ENCODE peak calls at places on chromosomes 7 and 10, in ten cellular contexts. One of them, this sample, is unnamed.

GRCh38 chr7:64307254-64308018 is 6.3 kb upstream of the ZNF736 start:
- DNase-seq in GM23248: peak
- DNase-seq in PC-9: peak
- DNase-seq in mammary epithelial cell: peak
- DNase-seq in astrocyte: peak
- DNase-seq in neural progenitor cell: no peak
- DNase-seq in neuronal stem cell: peak
- DNase-seq in GM23338: peak
- DNase-seq in OCI-LY7: peak
- DNase-seq in HCT116: no peak
- DNase-seq in this sample: no peak

GRCh38 chr7:78576196-78576595 is 777.6 kb downstream of the PHTF2 start:
- DNase-seq in astrocyte: peak
- DNase-seq in OCI-LY7: no peak
- DNase-seq in GM23338: peak
- DNase-seq in HCT116: no peak
- DNase-seq in GM23248: peak
- DNase-seq in neural progenitor cell: peak
- DNase-seq in mammary epithelial cell: no peak
- DNase-seq in neuronal stem cell: no peak
- DNase-seq in PC-9: no peak
- DNase-seq in this sample: no peak

GRCh38 chr10:23525406-23525805 is 86.5 kb downstream of the OTUD1 start:
- DNase-seq in GM23248: peak
- DNase-seq in neural progenitor cell: no peak
- DNase-seq in PC-9: no peak
- DNase-seq in HCT116: no peak
- DNase-seq in OCI-LY7: peak
- DNase-seq in astrocyte: no peak
- DNase-seq in mammary epithelial cell: peak
- DNase-seq in neuronal stem cell: no peak
- DNase-seq in GM23338: peak
- DNase-seq in this sample: peak

GRCh38 chr10:130547368-130547767 is 411.2 kb downstream of the GLRX3 start:
- DNase-seq in astrocyte: no peak
- DNase-seq in OCI-LY7: no peak
- DNase-seq in PC-9: no peak
- DNase-seq in GM23248: no peak
- DNase-seq in neural progenitor cell: peak
- DNase-seq in HCT116: no peak
- DNase-seq in neuronal stem cell: no peak
- DNase-seq in GM23338: no peak
- DNase-seq in mammary epithelial cell: no peak
- DNase-seq in this sample: no peak

GRCh38 chr7:155141562-155141961 is 71.4 kb downstream of the HTR5A start:
- DNase-seq in GM23338: no peak
- DNase-seq in neuronal stem cell: no peak
- DNase-seq in OCI-LY7: no peak
- DNase-seq in PC-9: no peak
- DNase-seq in HCT116: no peak
- DNase-seq in mammary epithelial cell: no peak
- DNase-seq in neural progenitor cell: no peak
- DNase-seq in astrocyte: no peak
- DNase-seq in GM23248: no peak
- DNase-seq in this sample: no peak

GRCh38 chr10:100969175-100970075 is at the start of gene SEMA4G:
- DNase-seq in neural progenitor cell: peak
- DNase-seq in mammary epithelial cell: no peak
- DNase-seq in neuronal stem cell: peak
- DNase-seq in astrocyte: no peak
- DNase-seq in PC-9: no peak
- DNase-seq in OCI-LY7: peak
- DNase-seq in GM23248: peak
- DNase-seq in GM23338: peak
- DNase-seq in HCT116: peak
- DNase-seq in this sample: peak

GRCh38 chr7:101590663-101591435 is 38.2 kb downstream of the MYL10 start:
- DNase-seq in GM23338: no peak
- DNase-seq in PC-9: no peak
- DNase-seq in neuronal stem cell: no peak
- DNase-seq in HCT116: no peak
- DNase-seq in GM23248: no peak
- DNase-seq in astrocyte: no peak
- DNase-seq in OCI-LY7: no peak
- DNase-seq in neural progenitor cell: no peak
- DNase-seq in mammary epithelial cell: no peak
- DNase-seq in this sample: no peak

GRCh38 chr7:36021367-36021766 is 131.7 kb upstream of the EEPD1 start:
- DNase-seq in GM23338: peak
- DNase-seq in OCI-LY7: peak
- DNase-seq in HCT116: peak
- DNase-seq in astrocyte: no peak
- DNase-seq in GM23248: peak
- DNase-seq in PC-9: no peak
- DNase-seq in neural progenitor cell: peak
- DNase-seq in neuronal stem cell: no peak
- DNase-seq in mammary epithelial cell: no peak
- DNase-seq in this sample: no peak

GRCh38 chr10:133422223-133422820 is 2.1 kb downstream of the SPRN start:
- DNase-seq in neural progenitor cell: no peak
- DNase-seq in OCI-LY7: no peak
- DNase-seq in GM23248: no peak
- DNase-seq in HCT116: no peak
- DNase-seq in neuronal stem cell: no peak
- DNase-seq in astrocyte: no peak
- DNase-seq in PC-9: no peak
- DNase-seq in mammary epithelial cell: no peak
- DNase-seq in GM23338: peak
- DNase-seq in this sample: no peak

GRCh38 chr7:23299770-23300300 is 696 bp downstream of the MALSU1 start:
- DNase-seq in neural progenitor cell: no peak
- DNase-seq in mammary epithelial cell: no peak
- DNase-seq in OCI-LY7: no peak
- DNase-seq in GM23338: peak
- DNase-seq in GM23248: peak
- DNase-seq in neuronal stem cell: no peak
- DNase-seq in HCT116: no peak
- DNase-seq in astrocyte: no peak
- DNase-seq in PC-9: no peak
- DNase-seq in this sample: no peak
- H3K4me2 ChIP-seq in neural progenitor cell: peak
- H3K4me2 ChIP-seq in mammary epithelial cell: peak
- H3K4me2 ChIP-seq in OCI-LY7: peak
- H3K4me2 ChIP-seq in GM23338: peak
- H3K4me2 ChIP-seq in GM23248: peak
- H3K4me2 ChIP-seq in neuronal stem cell: peak
- H3K4me2 ChIP-seq in HCT116: peak
- H3K4me2 ChIP-seq in astrocyte: peak
- H3K4me2 ChIP-seq in PC-9: peak
- H3K4me2 ChIP-seq in this sample: peak

DNA sequence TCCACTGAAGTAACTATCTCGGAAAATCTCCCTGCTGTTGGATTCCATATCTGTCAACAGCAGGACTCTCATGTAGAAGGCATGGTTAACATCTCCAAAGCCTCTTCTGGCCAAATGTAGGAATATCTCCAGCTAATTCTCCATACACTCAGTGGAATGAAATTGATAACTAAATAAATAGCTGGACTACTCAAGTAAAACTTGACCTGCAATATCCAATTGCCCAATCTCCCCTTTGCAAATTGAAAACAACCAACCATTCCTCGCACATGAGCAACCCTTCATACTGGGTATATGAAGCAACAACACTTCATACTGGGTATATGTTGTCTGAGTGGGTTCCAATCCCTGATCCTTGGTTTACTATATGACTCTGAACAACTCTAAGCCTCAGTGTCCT is 105.4 kb upstream of the KMT2E start:
- DNase-seq in mammary epithelial cell: no peak
- DNase-seq in neural progenitor cell: no peak
- DNase-seq in OCI-LY7: no peak
- DNase-seq in GM23338: no peak
- DNase-seq in neuronal stem cell: no peak
- DNase-seq in HCT116: no peak
- DNase-seq in PC-9: no peak
- DNase-seq in astrocyte: no peak
- DNase-seq in GM23248: no peak
- DNase-seq in this sample: no peak
- H3K4me3 ChIP-seq in mammary epithelial cell: no peak
- H3K4me3 ChIP-seq in neural progenitor cell: no peak
- H3K4me3 ChIP-seq in OCI-LY7: no peak
- H3K4me3 ChIP-seq in GM23338: no peak
- H3K4me3 ChIP-seq in neuronal stem cell: no peak
- H3K4me3 ChIP-seq in HCT116: no peak
- H3K4me3 ChIP-seq in PC-9: no peak
- H3K4me3 ChIP-seq in astrocyte: no peak
- H3K4me3 ChIP-seq in GM23248: no peak
- H3K4me3 ChIP-seq in this sample: no peak

DNA sequence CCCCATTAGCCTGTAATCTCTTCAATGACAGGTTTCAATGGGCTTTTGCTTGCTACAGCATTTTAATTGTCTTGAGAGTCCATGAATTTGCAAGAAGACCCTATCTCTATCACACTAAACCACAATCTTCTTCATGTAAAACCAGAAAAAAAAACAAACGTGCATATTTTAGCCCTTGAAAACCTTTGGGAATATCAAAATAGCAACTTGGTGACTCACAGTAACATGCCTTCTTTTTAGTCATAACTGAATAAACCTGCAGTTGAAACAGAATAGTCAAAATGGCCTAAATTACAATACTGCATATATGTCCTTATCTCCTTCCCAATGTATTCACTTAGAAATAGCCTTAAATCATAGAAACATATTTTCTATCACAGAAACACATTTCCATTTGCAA is 118.5 kb downstream of the PON1 start:
- DNase-seq in astrocyte: peak
- DNase-seq in GM23338: no peak
- DNase-seq in neuronal stem cell: no peak
- DNase-seq in OCI-LY7: no peak
- DNase-seq in HCT116: peak
- DNase-seq in GM23248: peak
- DNase-seq in mammary epithelial cell: peak
- DNase-seq in PC-9: peak
- DNase-seq in neural progenitor cell: no peak
- DNase-seq in this sample: no peak
- H3K4me2 ChIP-seq in astrocyte: peak
- H3K4me2 ChIP-seq in GM23338: no peak
- H3K4me2 ChIP-seq in neuronal stem cell: no peak
- H3K4me2 ChIP-seq in OCI-LY7: no peak
- H3K4me2 ChIP-seq in HCT116: peak
- H3K4me2 ChIP-seq in GM23248: peak
- H3K4me2 ChIP-seq in mammary epithelial cell: no peak
- H3K4me2 ChIP-seq in PC-9: peak
- H3K4me2 ChIP-seq in neural progenitor cell: no peak
- H3K4me2 ChIP-seq in this sample: no peak

GRCh38 chr7:138917771-138918170 is 63.4 kb downstream of the KIAA1549 start:
- DNase-seq in neuronal stem cell: no peak
- DNase-seq in GM23338: no peak
- DNase-seq in mammary epithelial cell: no peak
- DNase-seq in PC-9: no peak
- DNase-seq in neural progenitor cell: no peak
- DNase-seq in astrocyte: peak
- DNase-seq in GM23248: no peak
- DNase-seq in HCT116: no peak
- DNase-seq in OCI-LY7: no peak
- DNase-seq in this sample: no peak

GRCh38 chr7:138919912-138920311 is 61.3 kb downstream of the KIAA1549 start:
- DNase-seq in PC-9: no peak
- DNase-seq in neural progenitor cell: no peak
- DNase-seq in OCI-LY7: no peak
- DNase-seq in neuronal stem cell: no peak
- DNase-seq in astrocyte: no peak
- DNase-seq in HCT116: no peak
- DNase-seq in GM23338: no peak
- DNase-seq in mammary epithelial cell: no peak
- DNase-seq in GM23248: no peak
- DNase-seq in this sample: no peak

GRCh38 chr7:138918176-138918575 is 63.0 kb downstream of the KIAA1549 start:
- DNase-seq in PC-9: no peak
- DNase-seq in HCT116: no peak
- DNase-seq in mammary epithelial cell: no peak
- DNase-seq in neuronal stem cell: no peak
- DNase-seq in GM23338: no peak
- DNase-seq in OCI-LY7: no peak
- DNase-seq in GM23248: no peak
- DNase-seq in astrocyte: no peak
- DNase-seq in neural progenitor cell: no peak
- DNase-seq in this sample: no peak

GRCh38 chr7:138918756-138919155 is 62.4 kb downstream of the KIAA1549 start:
- DNase-seq in GM23248: no peak
- DNase-seq in astrocyte: no peak
- DNase-seq in GM23338: no peak
- DNase-seq in neural progenitor cell: no peak
- DNase-seq in PC-9: no peak
- DNase-seq in neuronal stem cell: no peak
- DNase-seq in mammary epithelial cell: no peak
- DNase-seq in HCT116: no peak
- DNase-seq in OCI-LY7: no peak
- DNase-seq in this sample: no peak

GRCh38 chr7:138919256-138919655 is 61.9 kb downstream of the KIAA1549 start:
- DNase-seq in OCI-LY7: no peak
- DNase-seq in mammary epithelial cell: no peak
- DNase-seq in neuronal stem cell: no peak
- DNase-seq in HCT116: no peak
- DNase-seq in astrocyte: peak
- DNase-seq in neural progenitor cell: no peak
- DNase-seq in PC-9: no peak
- DNase-seq in GM23338: no peak
- DNase-seq in GM23248: peak
- DNase-seq in this sample: no peak
- H3K4me3 ChIP-seq in OCI-LY7: no peak
- H3K4me3 ChIP-seq in mammary epithelial cell: no peak
- H3K4me3 ChIP-seq in neuronal stem cell: no peak
- H3K4me3 ChIP-seq in HCT116: no peak
- H3K4me3 ChIP-seq in astrocyte: no peak
- H3K4me3 ChIP-seq in neural progenitor cell: no peak
- H3K4me3 ChIP-seq in PC-9: no peak
- H3K4me3 ChIP-seq in GM23338: no peak
- H3K4me3 ChIP-seq in GM23248: no peak
- H3K4me3 ChIP-seq in this sample: no peak

DNA sequence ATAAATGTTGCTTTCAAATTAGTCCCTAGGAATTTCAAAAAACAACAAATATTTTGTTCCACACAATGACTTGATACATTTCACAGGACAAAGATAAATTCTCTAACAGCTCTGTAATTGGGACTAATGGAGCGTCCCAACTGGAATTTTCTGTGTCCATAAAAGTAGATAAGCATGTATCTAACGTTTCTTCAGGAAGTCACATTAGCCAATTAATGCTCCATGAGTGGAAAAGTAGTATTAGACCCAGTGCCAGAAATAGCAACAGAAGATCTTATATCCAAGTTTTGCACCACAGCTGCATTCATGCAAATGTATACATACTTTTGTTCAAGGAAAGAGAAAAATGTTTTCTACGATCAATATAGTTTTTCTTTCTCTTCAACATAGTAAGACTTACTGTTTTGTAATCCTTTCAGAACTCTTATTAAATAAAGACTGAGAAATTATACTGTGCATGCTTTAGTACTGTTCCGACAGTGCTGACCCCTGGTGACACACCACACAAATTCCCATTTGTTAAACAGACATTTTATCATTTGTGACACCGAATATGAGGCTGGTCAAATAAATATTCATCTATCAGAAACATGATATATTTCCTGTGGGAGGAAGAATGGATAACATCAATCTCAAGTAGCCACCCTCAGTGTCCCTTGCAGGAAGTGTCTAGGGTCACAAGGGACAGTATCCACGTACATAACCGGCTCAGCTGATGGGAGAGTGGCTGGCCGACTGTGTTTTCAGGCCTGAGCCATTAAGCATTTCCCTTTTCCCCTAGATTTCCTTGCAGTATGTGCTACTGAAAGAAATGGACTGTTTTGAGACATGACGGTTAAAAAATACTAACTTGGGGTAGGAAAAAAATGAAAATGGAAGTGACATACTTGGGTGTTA is 102.1 kb upstream of the RSU1 start:
- DNase-seq in GM23338: no peak
- DNase-seq in PC-9: no peak
- DNase-seq in astrocyte: no peak
- DNase-seq in GM23248: no peak
- DNase-seq in OCI-LY7: no peak
- DNase-seq in mammary epithelial cell: no peak
- DNase-seq in HCT116: no peak
- DNase-seq in neuronal stem cell: no peak
- DNase-seq in neural progenitor cell: no peak
- DNase-seq in this sample: no peak
- H3K4me2 ChIP-seq in GM23338: no peak
- H3K4me2 ChIP-seq in PC-9: no peak
- H3K4me2 ChIP-seq in astrocyte: no peak
- H3K4me2 ChIP-seq in GM23248: no peak
- H3K4me2 ChIP-seq in OCI-LY7: no peak
- H3K4me2 ChIP-seq in mammary epithelial cell: no peak
- H3K4me2 ChIP-seq in HCT116: no peak
- H3K4me2 ChIP-seq in neuronal stem cell: no peak
- H3K4me2 ChIP-seq in neural progenitor cell: no peak
- H3K4me2 ChIP-seq in this sample: no peak

This sample was measured in hepatocyte.